ENCODE peak calls at places on chromosomes 12 and 14, in seven cellular contexts. V is IMR-90, A is suprapubic skin, R is breast epithelium, Q is A549, U is transverse colon, B is uterus. P is an unnamed sample. For H3K4me1, the result is how much of the 10 kb centered on the place peaks cover.

GRCh38 chr12:98656289-98657101 is 11.4 kb downstream of the APAF1 start:
- DNase-seq in V (no peak), A (no peak), R (no peak), Q (no peak), U (no peak), B (no peak), P (no peak)

GRCh38 chr14:65080954-65081747 is 21.2 kb downstream of the MAX start:
- DNase-seq in V (peak), A (no peak), R (no peak), Q (no peak), U (peak), B (no peak), P (no peak)

GRCh38 chr12:46674126-46674525 is 151.7 kb downstream of the SLC38A4 start:
- DNase-seq in V (no peak), A (no peak), R (no peak), Q (no peak), U (no peak), B (no peak), P (no peak)

GRCh38 chr14:21382886-21383847 is 652 bp downstream of the SUPT16H start:
- DNase-seq in V (peak), A (peak), R (peak), Q (peak), U (peak), B (peak), P (no peak)

GRCh38 chr12:127381681-127382080 is 885.3 kb upstream of the TMEM132C start:
- DNase-seq in V (no peak), A (no peak), R (no peak), Q (no peak), U (no peak), B (no peak), P (no peak)

GRCh38 chr12:23628836-23629235 is 320.6 kb downstream of the SOX5 start:
- DNase-seq in V (no peak), A (no peak), R (no peak), Q (no peak), U (no peak), B (no peak), P (no peak)

GRCh38 chr12:59151243-59151642 is 230.9 kb upstream of the LRIG3 start:
- DNase-seq in V (peak), A (no peak), R (no peak), Q (no peak), U (no peak), B (no peak), P (no peak)

GRCh38 chr12:89971880-89972279 is 263.2 kb upstream of the ATP2B1 start:
- DNase-seq in V (no peak), A (no peak), R (no peak), Q (peak), U (no peak), B (no peak), P (no peak)

GRCh38 chr12:118618695-118619094 is 242.3 kb downstream of the SUDS3 start:
- DNase-seq in V (no peak), A (no peak), R (no peak), Q (no peak), U (no peak), B (no peak), P (no peak)

GRCh38 chr14:61537567-61538463 is 157.5 kb upstream of the HIF1A start:
- DNase-seq in V (peak), A (no peak), R (peak), Q (peak), U (peak), B (no peak), P (no peak)

GRCh38 chr12:22935501-22935900 is 310.5 kb downstream of the ETNK1 start:
- DNase-seq in V (no peak), A (no peak), R (no peak), Q (peak), U (no peak), B (no peak), P (no peak)

GRCh38 chr14:99035712-99036593 is 236.0 kb downstream of the BCL11B start:
- DNase-seq in V (peak), A (peak), R (peak), Q (peak), U (peak), B (peak), P (peak)

GRCh38 chr12:108629824-108630476 is 3.7 kb downstream of the SELPLG start:
- DNase-seq in V (peak), A (no peak), R (no peak), Q (peak), U (no peak), B (peak), P (no peak)

GRCh38 chr12:6213969-6214368 is 13.8 kb downstream of the CD9 start:
- DNase-seq in V (no peak), A (no peak), R (no peak), Q (no peak), U (no peak), B (no peak), P (no peak)

GRCh38 chr12:6216581-6216980 is 16.4 kb downstream of the CD9 start:
- DNase-seq in V (no peak), A (no peak), R (no peak), Q (no peak), U (no peak), B (no peak), P (no peak)

GRCh38 chr12:6215120-6215807 is 15.1 kb downstream of the CD9 start:
- DNase-seq in V (no peak), A (no peak), R (no peak), Q (no peak), U (no peak), B (no peak), P (no peak)

GRCh38 chr12:6215932-6216494 is 15.8 kb downstream of the CD9 start:
- DNase-seq in V (peak), A (peak), R (peak), Q (peak), U (peak), B (peak), P (peak)

GRCh38 chr12:6214633-6215032 is 14.4 kb downstream of the CD9 start:
- DNase-seq in V (no peak), A (no peak), R (no peak), Q (no peak), U (no peak), B (no peak), P (no peak)
- H3K4me1 ChIP-seq in V (under half), A (half or more), R (under half), Q (half or more), U (half or more), B (under half), P (under half)

GRCh38 chr12:93784339-93785086 is 107.3 kb downstream of the CRADD start:
- DNase-seq in V (peak), A (peak), R (peak), Q (peak), U (peak), B (peak), P (peak)
- H3K27ac ChIP-seq in V (peak), A (peak), R (peak), Q (peak), U (peak), B (peak), P (peak)

DNA sequence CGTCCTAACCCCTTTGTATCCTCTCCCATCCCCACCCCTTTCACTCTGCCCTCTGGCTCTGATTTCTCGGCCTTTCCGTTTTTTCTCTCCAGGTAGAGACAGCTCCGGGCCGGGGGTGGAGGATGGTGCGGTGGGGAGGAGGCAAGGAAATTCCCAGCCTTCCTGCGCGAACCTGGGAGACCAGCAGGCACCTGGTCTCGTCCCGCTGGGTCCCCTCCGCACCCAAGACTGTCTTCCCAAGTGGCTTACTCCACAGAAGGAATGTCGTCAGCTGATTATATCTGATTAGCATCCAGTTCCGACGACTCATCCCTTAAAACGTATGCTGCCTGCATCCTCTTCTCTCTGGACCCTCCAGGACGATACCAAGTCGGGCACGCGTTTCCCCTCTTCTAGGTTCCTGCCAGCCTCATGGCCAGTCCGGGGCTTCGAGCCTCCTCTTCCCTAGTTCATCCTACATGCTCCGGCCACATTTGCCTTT is 42.2 kb upstream of the CAPRIN2 start:
- DNase-seq in V (peak), A (no peak), R (no peak), Q (peak), U (no peak), B (no peak), P (no peak)
- TF ChIP-seq POLR2A in V (no peak), A (no peak), R (no peak), Q (no peak), U (no peak), B (no peak), P (no peak)

GRCh38 chr12:72178244-72178643 is 93.9 kb upstream of the TRHDE start:
- DNase-seq in V (no peak), A (no peak), R (no peak), Q (no peak), U (no peak), B (no peak), P (no peak)
- H3K4me1 ChIP-seq in V (under half), A (under half), R (under half), Q (under half), U (under half), B (under half), P (under half)

DNA sequence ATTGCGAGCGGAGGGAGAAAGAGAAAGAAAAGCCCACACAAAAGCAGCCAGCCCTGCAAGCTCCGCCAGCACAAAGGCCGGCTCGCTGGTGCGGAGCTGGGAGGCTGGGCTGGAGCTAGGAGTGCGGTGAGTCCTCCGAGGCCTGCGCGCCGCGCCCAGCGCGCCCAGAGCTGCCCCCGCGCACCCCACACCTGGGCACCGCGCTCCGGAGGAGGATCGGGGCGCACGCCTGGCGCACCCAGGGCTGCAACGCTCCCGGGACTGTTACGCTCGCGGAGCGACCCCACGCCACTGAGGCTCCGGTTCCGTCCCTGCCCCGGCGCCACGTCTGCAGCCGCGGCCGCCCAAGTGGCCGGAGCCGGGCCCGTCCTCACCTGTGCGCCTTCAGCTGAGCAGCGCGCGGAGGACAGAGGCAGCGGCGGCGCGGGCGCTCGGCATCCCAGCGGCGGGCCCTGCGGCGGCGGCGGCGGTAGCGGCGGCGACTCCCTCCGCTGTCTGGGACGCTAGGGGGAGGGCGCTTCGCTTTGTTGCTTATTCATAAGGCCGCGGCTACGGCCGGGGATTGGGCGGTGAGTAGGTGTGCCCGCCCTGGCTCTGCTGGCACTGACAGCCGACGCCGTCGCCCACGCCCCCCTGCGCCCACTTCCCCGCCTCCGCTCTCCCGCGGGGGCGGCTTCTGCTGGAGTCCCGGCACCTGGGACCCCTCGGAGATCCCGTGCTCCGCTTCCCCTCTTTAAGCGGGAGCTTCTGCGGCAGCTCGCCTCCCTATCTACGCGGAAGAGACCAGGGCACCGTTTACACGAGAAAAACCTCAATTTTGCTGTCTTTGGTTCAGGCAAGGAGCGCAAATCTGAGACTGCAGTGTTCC is at the start of gene ARMH4:
- DNase-seq in V (peak), A (peak), R (peak), Q (peak), U (peak), B (peak), P (peak)
- H3K27ac ChIP-seq in V (no peak), A (peak), R (peak), Q (peak), U (peak), B (peak), P (peak)

P was measured in gastrocnemius medialis.